ENCODE peak calls at places on chromosome X, in six cellular contexts. One of them, this sample, is unnamed.

GRCh38 chrX:57044226-57044625 is 48.9 kb upstream of the SPIN3 start:
- DNase-seq in activated CD4-positive, alpha-beta T cell treated with anti-CD3 and anti-CD28 coated beads, Interleukin-2, amount 10 ng/mL, durations not matched to agents 7 days and 5 days: no peak
- DNase-seq in kidney tubule cell: no peak
- DNase-seq in foreskin fibroblast: no peak
- DNase-seq in stromal cell of bone marrow: no peak
- DNase-seq in SW 1271: no peak
- DNase-seq in this sample: peak

GRCh38 chrX:3044671-3045070 is 3.4 kb downstream of the ARSF start:
- DNase-seq in foreskin fibroblast: no peak
- DNase-seq in stromal cell of bone marrow: no peak
- DNase-seq in kidney tubule cell: peak
- DNase-seq in activated CD4-positive, alpha-beta T cell treated with anti-CD3 and anti-CD28 coated beads, Interleukin-2, amount 10 ng/mL, durations not matched to agents 7 days and 5 days: no peak
- DNase-seq in SW 1271: no peak
- DNase-seq in this sample: no peak

GRCh38 chrX:100995469-100995868 is 26.0 kb downstream of the ARL13A start:
- DNase-seq in stromal cell of bone marrow: peak
- DNase-seq in activated CD4-positive, alpha-beta T cell treated with anti-CD3 and anti-CD28 coated beads, Interleukin-2, amount 10 ng/mL, durations not matched to agents 7 days and 5 days: no peak
- DNase-seq in kidney tubule cell: peak
- DNase-seq in SW 1271: no peak
- DNase-seq in foreskin fibroblast: peak
- DNase-seq in this sample: peak

GRCh38 chrX:21929209-21929608 is 11.3 kb upstream of the SMS start:
- DNase-seq in activated CD4-positive, alpha-beta T cell treated with anti-CD3 and anti-CD28 coated beads, Interleukin-2, amount 10 ng/mL, durations not matched to agents 7 days and 5 days: no peak
- DNase-seq in stromal cell of bone marrow: no peak
- DNase-seq in SW 1271: no peak
- DNase-seq in kidney tubule cell: no peak
- DNase-seq in foreskin fibroblast: no peak
- DNase-seq in this sample: no peak

GRCh38 chrX:121028419-121028818 is 19.0 kb upstream of the GLUD2 start:
- DNase-seq in activated CD4-positive, alpha-beta T cell treated with anti-CD3 and anti-CD28 coated beads, Interleukin-2, amount 10 ng/mL, durations not matched to agents 7 days and 5 days: no peak
- DNase-seq in stromal cell of bone marrow: no peak
- DNase-seq in kidney tubule cell: no peak
- DNase-seq in SW 1271: no peak
- DNase-seq in foreskin fibroblast: no peak
- DNase-seq in this sample: no peak

GRCh38 chrX:40105791-40106676 is 8.3 kb upstream of the BCOR start:
- DNase-seq in kidney tubule cell: peak
- DNase-seq in activated CD4-positive, alpha-beta T cell treated with anti-CD3 and anti-CD28 coated beads, Interleukin-2, amount 10 ng/mL, durations not matched to agents 7 days and 5 days: peak
- DNase-seq in stromal cell of bone marrow: no peak
- DNase-seq in foreskin fibroblast: peak
- DNase-seq in SW 1271: peak
- DNase-seq in this sample: peak

GRCh38 chrX:80285131-80285773 is 135.0 kb upstream of the TENT5D start:
- DNase-seq in activated CD4-positive, alpha-beta T cell treated with anti-CD3 and anti-CD28 coated beads, Interleukin-2, amount 10 ng/mL, durations not matched to agents 7 days and 5 days: no peak
- DNase-seq in SW 1271: no peak
- DNase-seq in stromal cell of bone marrow: peak
- DNase-seq in kidney tubule cell: peak
- DNase-seq in foreskin fibroblast: peak
- DNase-seq in this sample: peak

GRCh38 chrX:66914082-66914481 is 275.2 kb upstream of the EDA2R start:
- DNase-seq in SW 1271: no peak
- DNase-seq in kidney tubule cell: peak
- DNase-seq in stromal cell of bone marrow: peak
- DNase-seq in activated CD4-positive, alpha-beta T cell treated with anti-CD3 and anti-CD28 coated beads, Interleukin-2, amount 10 ng/mL, durations not matched to agents 7 days and 5 days: no peak
- DNase-seq in foreskin fibroblast: peak
- DNase-seq in this sample: peak

GRCh38 chrX:136130931-136131843 is 16.1 kb upstream of the FHL1 start:
- DNase-seq in foreskin fibroblast: peak
- DNase-seq in stromal cell of bone marrow: peak
- DNase-seq in SW 1271: peak
- DNase-seq in kidney tubule cell: peak
- DNase-seq in activated CD4-positive, alpha-beta T cell treated with anti-CD3 and anti-CD28 coated beads, Interleukin-2, amount 10 ng/mL, durations not matched to agents 7 days and 5 days: no peak
- DNase-seq in this sample: peak

GRCh38 chrX:45274576-45274975 is 73.9 kb upstream of the DIPK2B start:
- DNase-seq in stromal cell of bone marrow: no peak
- DNase-seq in foreskin fibroblast: peak
- DNase-seq in kidney tubule cell: peak
- DNase-seq in SW 1271: no peak
- DNase-seq in activated CD4-positive, alpha-beta T cell treated with anti-CD3 and anti-CD28 coated beads, Interleukin-2, amount 10 ng/mL, durations not matched to agents 7 days and 5 days: no peak
- DNase-seq in this sample: peak

GRCh38 chrX:139932077-139932900 is 564 bp downstream of the ATP11C start:
- DNase-seq in SW 1271: peak
- DNase-seq in foreskin fibroblast: peak
- DNase-seq in stromal cell of bone marrow: peak
- DNase-seq in kidney tubule cell: peak
- DNase-seq in activated CD4-positive, alpha-beta T cell treated with anti-CD3 and anti-CD28 coated beads, Interleukin-2, amount 10 ng/mL, durations not matched to agents 7 days and 5 days: peak
- DNase-seq in this sample: peak

GRCh38 chrX:114152130-114152529 is 431.8 kb upstream of the HTR2C start:
- DNase-seq in SW 1271: peak
- DNase-seq in activated CD4-positive, alpha-beta T cell treated with anti-CD3 and anti-CD28 coated beads, Interleukin-2, amount 10 ng/mL, durations not matched to agents 7 days and 5 days: no peak
- DNase-seq in kidney tubule cell: peak
- DNase-seq in foreskin fibroblast: peak
- DNase-seq in stromal cell of bone marrow: peak
- DNase-seq in this sample: peak

GRCh38 chrX:123157586-123157985 is 26.5 kb upstream of the GRIA3 start:
- DNase-seq in stromal cell of bone marrow: no peak
- DNase-seq in SW 1271: no peak
- DNase-seq in foreskin fibroblast: peak
- DNase-seq in activated CD4-positive, alpha-beta T cell treated with anti-CD3 and anti-CD28 coated beads, Interleukin-2, amount 10 ng/mL, durations not matched to agents 7 days and 5 days: no peak
- DNase-seq in kidney tubule cell: no peak
- DNase-seq in this sample: peak

GRCh38 chrX:14095702-14096101 is 66.0 kb upstream of the GEMIN8 start:
- DNase-seq in stromal cell of bone marrow: peak
- DNase-seq in SW 1271: no peak
- DNase-seq in kidney tubule cell: peak
- DNase-seq in activated CD4-positive, alpha-beta T cell treated with anti-CD3 and anti-CD28 coated beads, Interleukin-2, amount 10 ng/mL, durations not matched to agents 7 days and 5 days: peak
- DNase-seq in foreskin fibroblast: peak
- DNase-seq in this sample: peak

GRCh38 chrX:5681159-5681558 is 547.5 kb downstream of the NLGN4X start:
- DNase-seq in SW 1271: no peak
- DNase-seq in activated CD4-positive, alpha-beta T cell treated with anti-CD3 and anti-CD28 coated beads, Interleukin-2, amount 10 ng/mL, durations not matched to agents 7 days and 5 days: no peak
- DNase-seq in stromal cell of bone marrow: no peak
- DNase-seq in kidney tubule cell: peak
- DNase-seq in foreskin fibroblast: peak
- DNase-seq in this sample: peak

GRCh38 chrX:75784689-75785491 is at the start of gene MAGEE2:
- DNase-seq in activated CD4-positive, alpha-beta T cell treated with anti-CD3 and anti-CD28 coated beads, Interleukin-2, amount 10 ng/mL, durations not matched to agents 7 days and 5 days: no peak
- DNase-seq in SW 1271: no peak
- DNase-seq in kidney tubule cell: peak
- DNase-seq in foreskin fibroblast: no peak
- DNase-seq in stromal cell of bone marrow: no peak
- DNase-seq in this sample: no peak

GRCh38 chrX:154384284-154384892 is 5.3 kb downstream of the EMD start:
- DNase-seq in kidney tubule cell: no peak
- DNase-seq in foreskin fibroblast: peak
- DNase-seq in SW 1271: no peak
- DNase-seq in activated CD4-positive, alpha-beta T cell treated with anti-CD3 and anti-CD28 coated beads, Interleukin-2, amount 10 ng/mL, durations not matched to agents 7 days and 5 days: no peak
- DNase-seq in stromal cell of bone marrow: no peak
- DNase-seq in this sample: no peak

GRCh38 chrX:136221851-136222513 is 29.2 kb downstream of the MAP7D3 start:
- DNase-seq in kidney tubule cell: peak
- DNase-seq in SW 1271: no peak
- DNase-seq in stromal cell of bone marrow: no peak
- DNase-seq in foreskin fibroblast: no peak
- DNase-seq in activated CD4-positive, alpha-beta T cell treated with anti-CD3 and anti-CD28 coated beads, Interleukin-2, amount 10 ng/mL, durations not matched to agents 7 days and 5 days: no peak
- DNase-seq in this sample: no peak

GRCh38 chrX:38538134-38538533 is 23.2 kb upstream of the TSPAN7 start:
- DNase-seq in activated CD4-positive, alpha-beta T cell treated with anti-CD3 and anti-CD28 coated beads, Interleukin-2, amount 10 ng/mL, durations not matched to agents 7 days and 5 days: no peak
- DNase-seq in foreskin fibroblast: no peak
- DNase-seq in kidney tubule cell: peak
- DNase-seq in stromal cell of bone marrow: no peak
- DNase-seq in SW 1271: no peak
- DNase-seq in this sample: no peak

GRCh38 chrX:129842510-129843208 is 1.0 kb downstream of the ZDHHC9 start:
- DNase-seq in SW 1271: no peak
- DNase-seq in foreskin fibroblast: peak
- DNase-seq in kidney tubule cell: peak
- DNase-seq in activated CD4-positive, alpha-beta T cell treated with anti-CD3 and anti-CD28 coated beads, Interleukin-2, amount 10 ng/mL, durations not matched to agents 7 days and 5 days: no peak
- DNase-seq in stromal cell of bone marrow: no peak
- DNase-seq in this sample: peak

GRCh38 chrX:3345281-3346081 is 971 bp downstream of the MXRA5 start:
- DNase-seq in foreskin fibroblast: peak
- DNase-seq in stromal cell of bone marrow: peak
- DNase-seq in activated CD4-positive, alpha-beta T cell treated with anti-CD3 and anti-CD28 coated beads, Interleukin-2, amount 10 ng/mL, durations not matched to agents 7 days and 5 days: no peak
- DNase-seq in kidney tubule cell: peak
- DNase-seq in SW 1271: no peak
- DNase-seq in this sample: peak

GRCh38 chrX:153598541-153599191 is at the start of gene CCNQ:
- DNase-seq in foreskin fibroblast: peak
- DNase-seq in kidney tubule cell: peak
- DNase-seq in activated CD4-positive, alpha-beta T cell treated with anti-CD3 and anti-CD28 coated beads, Interleukin-2, amount 10 ng/mL, durations not matched to agents 7 days and 5 days: peak
- DNase-seq in stromal cell of bone marrow: no peak
- DNase-seq in SW 1271: no peak
- DNase-seq in this sample: peak

GRCh38 chrX:95056901-95057300 is 1382.9 kb downstream of the FAM133A start:
- DNase-seq in activated CD4-positive, alpha-beta T cell treated with anti-CD3 and anti-CD28 coated beads, Interleukin-2, amount 10 ng/mL, durations not matched to agents 7 days and 5 days: no peak
- DNase-seq in kidney tubule cell: peak
- DNase-seq in foreskin fibroblast: peak
- DNase-seq in SW 1271: no peak
- DNase-seq in stromal cell of bone marrow: no peak
- DNase-seq in this sample: peak

GRCh38 chrX:38803286-38803608 is 2.0 kb downstream of the MID1IP1 start:
- DNase-seq in activated CD4-positive, alpha-beta T cell treated with anti-CD3 and anti-CD28 coated beads, Interleukin-2, amount 10 ng/mL, durations not matched to agents 7 days and 5 days: no peak
- DNase-seq in SW 1271: no peak
- DNase-seq in foreskin fibroblast: no peak
- DNase-seq in stromal cell of bone marrow: no peak
- DNase-seq in kidney tubule cell: no peak
- DNase-seq in this sample: no peak

GRCh38 chrX:64338296-64338695 is 57.0 kb downstream of the MTMR8 start:
- DNase-seq in SW 1271: no peak
- DNase-seq in foreskin fibroblast: no peak
- DNase-seq in kidney tubule cell: peak
- DNase-seq in stromal cell of bone marrow: no peak
- DNase-seq in activated CD4-positive, alpha-beta T cell treated with anti-CD3 and anti-CD28 coated beads, Interleukin-2, amount 10 ng/mL, durations not matched to agents 7 days and 5 days: no peak
- DNase-seq in this sample: peak

GRCh38 chrX:155896512-155896911 is 15.4 kb downstream of the VAMP7 start:
- DNase-seq in stromal cell of bone marrow: no peak
- DNase-seq in kidney tubule cell: peak
- DNase-seq in SW 1271: no peak
- DNase-seq in activated CD4-positive, alpha-beta T cell treated with anti-CD3 and anti-CD28 coated beads, Interleukin-2, amount 10 ng/mL, durations not matched to agents 7 days and 5 days: no peak
- DNase-seq in foreskin fibroblast: no peak
- DNase-seq in this sample: no peak

GRCh38 chrX:130770615-130771014 is 132.4 kb downstream of the ENOX2 start:
- DNase-seq in kidney tubule cell: peak
- DNase-seq in stromal cell of bone marrow: peak
- DNase-seq in activated CD4-positive, alpha-beta T cell treated with anti-CD3 and anti-CD28 coated beads, Interleukin-2, amount 10 ng/mL, durations not matched to agents 7 days and 5 days: no peak
- DNase-seq in foreskin fibroblast: peak
- DNase-seq in SW 1271: peak
- DNase-seq in this sample: peak

GRCh38 chrX:119775517-119776238 is 15.8 kb downstream of the RPL39 start:
- DNase-seq in foreskin fibroblast: no peak
- DNase-seq in activated CD4-positive, alpha-beta T cell treated with anti-CD3 and anti-CD28 coated beads, Interleukin-2, amount 10 ng/mL, durations not matched to agents 7 days and 5 days: no peak
- DNase-seq in kidney tubule cell: no peak
- DNase-seq in SW 1271: no peak
- DNase-seq in stromal cell of bone marrow: no peak
- DNase-seq in this sample: no peak

GRCh38 chrX:48703642-48704481 is 7.3 kb downstream of the SUV39H1 start:
- DNase-seq in foreskin fibroblast: peak
- DNase-seq in kidney tubule cell: peak
- DNase-seq in stromal cell of bone marrow: no peak
- DNase-seq in SW 1271: no peak
- DNase-seq in activated CD4-positive, alpha-beta T cell treated with anti-CD3 and anti-CD28 coated beads, Interleukin-2, amount 10 ng/mL, durations not matched to agents 7 days and 5 days: no peak
- DNase-seq in this sample: peak

GRCh38 chrX:16082470-16083085 is 40.8 kb upstream of the GRPR start:
- DNase-seq in foreskin fibroblast: no peak
- DNase-seq in activated CD4-positive, alpha-beta T cell treated with anti-CD3 and anti-CD28 coated beads, Interleukin-2, amount 10 ng/mL, durations not matched to agents 7 days and 5 days: no peak
- DNase-seq in SW 1271: no peak
- DNase-seq in stromal cell of bone marrow: no peak
- DNase-seq in kidney tubule cell: no peak
- DNase-seq in this sample: no peak

GRCh38 chrX:123731987-123732678 is 719 bp downstream of the THOC2 start:
- DNase-seq in kidney tubule cell: peak
- DNase-seq in foreskin fibroblast: peak
- DNase-seq in SW 1271: no peak
- DNase-seq in activated CD4-positive, alpha-beta T cell treated with anti-CD3 and anti-CD28 coated beads, Interleukin-2, amount 10 ng/mL, durations not matched to agents 7 days and 5 days: peak
- DNase-seq in stromal cell of bone marrow: no peak
- DNase-seq in this sample: no peak

GRCh38 chrX:7132335-7133035 is 15.0 kb upstream of the STS start:
- DNase-seq in kidney tubule cell: peak
- DNase-seq in foreskin fibroblast: peak
- DNase-seq in SW 1271: no peak
- DNase-seq in activated CD4-positive, alpha-beta T cell treated with anti-CD3 and anti-CD28 coated beads, Interleukin-2, amount 10 ng/mL, durations not matched to agents 7 days and 5 days: peak
- DNase-seq in stromal cell of bone marrow: no peak
- DNase-seq in this sample: peak

This sample was measured in mammary epithelial cell.